ENCODE peak calls at places on chromosome 14, in four cellular contexts. A is pancreas, B is HepG2, T is stomach. D is an unnamed sample.

GRCh38 chr14:20295067-20295466 is 10.7 kb downstream of the TTC5 start:
- DNase-seq in A (no peak), T (no peak), B (no peak), D (no peak)

GRCh38 chr14:83253870-83254269 is 1720.2 kb upstream of the SEL1L start:
- DNase-seq in T (no peak), A (no peak), B (no peak), D (no peak)

GRCh38 chr14:70716958-70717357 is 75.2 kb downstream of the TTC9 start:
- DNase-seq in T (no peak), B (no peak), A (no peak), D (no peak)

GRCh38 chr14:91046488-91047072 is 13.9 kb downstream of the RPS6KA5 start:
- DNase-seq in T (no peak), A (no peak), B (no peak), D (no peak)

GRCh38 chr14:24941719-24942118 is 108.2 kb downstream of the STXBP6 start:
- DNase-seq in B (no peak), A (peak; percentile 74), T (peak; percentile 66), D (no peak)

GRCh38 chr14:50410921-50411320 is 14.2 kb upstream of the CDKL1 start:
- DNase-seq in B (no peak), A (no peak), T (no peak), D (no peak)

GRCh38 chr14:61933021-61933420 is 170.8 kb downstream of the SNAPC1 start:
- DNase-seq in A (no peak), T (no peak), B (no peak), D (no peak)

GRCh38 chr14:72614365-72614764 is 279.5 kb downstream of the DPF3 start:
- DNase-seq in A (no peak), T (no peak), B (no peak), D (no peak)

GRCh38 chr14:29911815-29912214 is 15.8 kb downstream of the PRKD1 start:
- DNase-seq in B (no peak), A (no peak), T (no peak), D (no peak)

GRCh38 chr14:29236848-29237247 is 470.3 kb downstream of the FOXG1 start:
- DNase-seq in B (no peak), T (no peak), A (no peak), D (no peak)

GRCh38 chr14:65849558-65849957 is 437.0 kb downstream of the FUT8 start:
- DNase-seq in T (no peak), A (no peak), B (no peak), D (no peak)

GRCh38 chr14:64178814-64179213 is 115.4 kb downstream of the ESR2 start:
- DNase-seq in T (no peak), B (no peak), A (no peak), D (no peak)

GRCh38 chr14:51652168-51653095 is 722 bp downstream of the FRMD6 start:
- DNase-seq in B (no peak), T (peak; percentile 38), A (no peak), D (peak; percentile 90)

GRCh38 chr14:94768521-94769412 is 1.1 kb downstream of the GSC start:
- DNase-seq in T (no peak), B (no peak), A (no peak), D (no peak)

GRCh38 chr14:96268426-96269358 is 12.7 kb downstream of the BDKRB1 start:
- DNase-seq in B (no peak), T (no peak), A (peak; percentile 60), D (peak; percentile 70)

GRCh38 chr14:89767861-89768268 is 186.7 kb downstream of the EFCAB11 start:
- DNase-seq in A (no peak), T (no peak), B (peak; percentile 38), D (no peak)

GRCh38 chr14:90561031-90561430 is 164.2 kb downstream of the CALM1 start:
- DNase-seq in A (no peak), T (no peak), B (no peak), D (peak; percentile 45)

GRCh38 chr14:90520326-90520725 is 123.5 kb downstream of the CALM1 start:
- DNase-seq in A (no peak), T (no peak), B (no peak), D (peak; percentile 60)

GRCh38 chr14:92880851-92881250 is 42.1 kb upstream of the CHGA start:
- DNase-seq in A (no peak), T (no peak), B (peak; percentile 62), D (no peak)

GRCh38 chr14:104175041-104175440 is 36.7 kb downstream of the KIF26A start:
- DNase-seq in A (no peak), B (no peak), T (no peak), D (no peak)

GRCh38 chr14:98244966-98245569 is 1026.9 kb downstream of the BCL11B start:
- DNase-seq in A (no peak), B (no peak), T (no peak), D (no peak)

GRCh38 chr14:79548836-79549235 is 662.5 kb downstream of the DIO2 start:
- DNase-seq in T (no peak), B (no peak), A (no peak), D (no peak)

GRCh38 chr14:74979442-74980397 is 23.0 kb upstream of the EIF2B2 start:
- DNase-seq in T (no peak), B (no peak), A (no peak), D (peak; percentile 83)

GRCh38 chr14:42229294-42229693 is 622.6 kb downstream of the LRFN5 start:
- DNase-seq in A (no peak), T (no peak), B (no peak), D (no peak)

GRCh38 chr14:59254911-59255545 is 66.6 kb downstream of the DAAM1 start:
- DNase-seq in A (peak; percentile 15), B (no peak), T (no peak), D (no peak)

GRCh38 chr14:58749066-58749669 is 111.4 kb downstream of the DACT1 start:
- DNase-seq in T (peak; percentile 51), B (peak; percentile 4), A (no peak), D (no peak)

GRCh38 chr14:72560856-72561493 is 332.9 kb downstream of the DPF3 start:
- DNase-seq in A (no peak), B (no peak), T (no peak), D (no peak)

GRCh38 chr14:24940213-24940783 is 109.6 kb downstream of the STXBP6 start:
- DNase-seq in A (no peak), B (no peak), T (no peak), D (no peak)

GRCh38 chr14:68730811-68731425 is 61.9 kb downstream of the ZFP36L1 start:
- DNase-seq in T (no peak), A (no peak), B (no peak), D (no peak)
- H3K4me1 ChIP-seq in T (peaks cover 54% of the 10 kb centered on the region), A (no peaks in the 10 kb centered on the region), B (peaks cover 52% of the 10 kb centered on the region), D (peaks cover under 1% of the 10 kb centered on the region)

GRCh38 chr14:101046071-101046470 is 142.5 kb upstream of the RTL1 start:
- DNase-seq in T (no peak), A (no peak), B (no peak), D (no peak)

GRCh38 chr14:101044741-101045140 is 141.2 kb upstream of the RTL1 start:
- DNase-seq in T (no peak), A (no peak), B (no peak), D (no peak)

GRCh38 chr14:101043891-101044290 is 140.4 kb upstream of the RTL1 start:
- DNase-seq in T (no peak), A (no peak), B (no peak), D (no peak)

GRCh38 chr14:101047326-101047725 is 143.8 kb upstream of the RTL1 start:
- DNase-seq in T (no peak), B (no peak), A (no peak), D (no peak)

GRCh38 chr14:101045511-101045910 is 142.0 kb upstream of the RTL1 start:
- DNase-seq in A (no peak), B (no peak), T (no peak), D (no peak)
- H3K27me3 ChIP-seq in A (no peaks in the 10 kb centered on the region), B (peaks cover 14% of the 10 kb centered on the region), T (no peaks in the 10 kb centered on the region), D (no peaks in the 10 kb centered on the region)

GRCh38 chr14:88029500-88029899 is 24.6 kb downstream of the GPR65 start:
- DNase-seq in T (no peak), A (no peak), B (no peak), D (no peak)

GRCh38 chr14:88025350-88025749 is 20.4 kb downstream of the GPR65 start:
- DNase-seq in B (no peak), A (no peak), T (no peak), D (no peak)

GRCh38 chr14:88026890-88027289 is 22.0 kb downstream of the GPR65 start:
- DNase-seq in B (no peak), T (no peak), A (no peak), D (no peak)

DNA sequence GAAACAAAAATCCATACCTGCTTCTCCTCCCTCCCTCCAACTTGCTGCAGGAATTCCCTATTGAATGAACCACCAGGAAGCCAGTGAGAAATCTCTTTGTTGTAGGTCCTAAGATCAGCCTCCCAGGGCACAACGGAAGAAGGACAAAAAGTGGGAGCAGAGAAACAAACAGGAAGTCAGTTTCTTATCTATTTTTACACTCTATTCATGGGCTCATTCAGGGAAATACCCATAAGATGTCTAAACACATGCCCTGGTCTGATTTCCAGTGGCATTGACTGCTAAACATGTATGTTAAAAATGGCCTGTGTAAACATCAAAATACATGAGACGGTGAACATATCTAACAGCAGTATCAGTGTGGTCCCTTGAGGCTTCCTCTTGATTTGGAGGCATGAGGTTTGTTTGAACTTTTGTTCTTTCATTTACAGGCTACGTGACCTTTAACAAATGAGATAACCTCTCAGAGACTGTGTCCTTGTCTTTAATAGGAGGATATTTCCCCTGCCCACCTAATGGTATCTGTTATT is 18.8 kb downstream of the GPR65 start:
- DNase-seq in T (no peak), A (no peak), B (peak; percentile 78), D (no peak)
- H3K4me1 ChIP-seq in T (peaks cover 4% of the 10 kb centered on the region), A (no peaks in the 10 kb centered on the region), B (peaks cover 81% of the 10 kb centered on the region), D (no peaks in the 10 kb centered on the region)

GRCh38 chr14:77126074-77126325 is 15.6 kb downstream of the ZDHHC22 start:
- DNase-seq in T (no peak), B (no peak), A (no peak), D (no peak)

GRCh38 chr14:77130386-77130785 is 11.2 kb downstream of the ZDHHC22 start:
- DNase-seq in A (no peak), B (no peak), T (no peak), D (no peak)

GRCh38 chr14:77126461-77126990 is 15.1 kb downstream of the ZDHHC22 start:
- DNase-seq in T (no peak), B (no peak), A (peak; percentile 38), D (no peak)

GRCh38 chr14:77131206-77131605 is 10.4 kb downstream of the ZDHHC22 start:
- DNase-seq in B (no peak), A (no peak), T (no peak), D (no peak)

DNA sequence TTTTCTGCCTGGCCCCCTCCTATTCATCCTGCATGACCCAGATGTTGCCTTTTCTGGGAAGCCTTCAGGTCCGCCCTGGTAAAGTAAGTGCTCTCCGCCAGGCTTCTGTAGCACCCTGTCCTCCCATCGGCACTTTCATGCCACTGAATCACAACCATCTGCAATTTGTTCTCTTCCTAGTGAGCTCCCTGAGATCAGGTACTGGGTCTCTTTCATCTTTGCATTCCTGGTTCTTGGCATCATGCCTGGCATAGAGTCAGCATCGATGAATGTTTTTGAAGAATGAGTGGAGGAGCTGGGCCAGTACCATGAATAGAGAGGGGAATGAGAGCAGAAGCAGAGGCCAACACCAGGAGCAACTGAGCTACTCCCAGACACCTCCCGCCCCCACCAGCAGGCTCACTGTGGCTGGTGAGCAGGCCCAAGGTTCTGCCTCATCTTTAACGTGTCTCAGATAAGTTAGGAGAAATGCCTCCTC is 13.1 kb downstream of the ZDHHC22 start:
- DNase-seq in B (peak; percentile 60), T (no peak), A (no peak), D (no peak)
- H3K27me3 ChIP-seq in B (peaks cover 1% of the 10 kb centered on the region), T (peaks cover 13% of the 10 kb centered on the region), A (no peaks in the 10 kb centered on the region), D (no peaks in the 10 kb centered on the region)

GRCh38 chr14:35299708-35300107 is 7.5 kb downstream of the PSMA6 start:
- DNase-seq in T (no peak), A (no peak), B (no peak), D (no peak)
- H3K4me1 ChIP-seq in T (peaks cover 81% of the 10 kb centered on the region), A (peaks cover 1% of the 10 kb centered on the region), B (peaks cover 47% of the 10 kb centered on the region), D (peaks cover 5% of the 10 kb centered on the region)